ENCODE peak calls at places on chromosomes 1 and 21, in eight cellular contexts. One of them, this sample, is unnamed. For H3K4me1, the result is how much of the 10 kb centered on the place peaks cover.

GRCh38 chr1:183457449-183457848 is 14.8 kb upstream of the SMG7 start:
- DNase-seq in transverse colon: no peak
- DNase-seq in prostate gland: no peak
- DNase-seq in astrocyte: no peak
- DNase-seq in tibial artery: no peak
- DNase-seq in mesenchymal stem cell: no peak
- DNase-seq in A673: no peak
- DNase-seq in endodermal cell: no peak
- DNase-seq in this sample: no peak

GRCh38 chr21:19759836-19760235 is 1238.4 kb upstream of the NCAM2 start:
- DNase-seq in transverse colon: no peak
- DNase-seq in prostate gland: no peak
- DNase-seq in astrocyte: no peak
- DNase-seq in tibial artery: no peak
- DNase-seq in mesenchymal stem cell: no peak
- DNase-seq in A673: no peak
- DNase-seq in endodermal cell: no peak
- DNase-seq in this sample: no peak

GRCh38 chr1:65681101-65681500 is 111.6 kb upstream of the PDE4B start:
- DNase-seq in transverse colon: no peak
- DNase-seq in prostate gland: no peak
- DNase-seq in astrocyte: peak
- DNase-seq in tibial artery: no peak
- DNase-seq in mesenchymal stem cell: peak
- DNase-seq in A673: no peak
- DNase-seq in endodermal cell: no peak
- DNase-seq in this sample: no peak

GRCh38 chr1:169240449-169241242 is 127.0 kb downstream of the NME7 start:
- DNase-seq in transverse colon: no peak
- DNase-seq in prostate gland: no peak
- DNase-seq in astrocyte: peak
- DNase-seq in tibial artery: no peak
- DNase-seq in mesenchymal stem cell: no peak
- DNase-seq in A673: peak
- DNase-seq in endodermal cell: no peak
- DNase-seq in this sample: no peak

GRCh38 chr1:97826820-97827219 is 94.0 kb downstream of the DPYD start:
- DNase-seq in transverse colon: no peak
- DNase-seq in prostate gland: no peak
- DNase-seq in astrocyte: no peak
- DNase-seq in tibial artery: no peak
- DNase-seq in mesenchymal stem cell: no peak
- DNase-seq in A673: peak
- DNase-seq in endodermal cell: no peak
- DNase-seq in this sample: no peak

GRCh38 chr1:8763888-8764287 is 53.6 kb downstream of the RERE start:
- DNase-seq in transverse colon: no peak
- DNase-seq in prostate gland: no peak
- DNase-seq in astrocyte: no peak
- DNase-seq in tibial artery: no peak
- DNase-seq in mesenchymal stem cell: peak
- DNase-seq in A673: peak
- DNase-seq in endodermal cell: peak
- DNase-seq in this sample: no peak

GRCh38 chr1:179046808-179047636 is 21.3 kb downstream of the FAM20B start:
- DNase-seq in transverse colon: no peak
- DNase-seq in prostate gland: no peak
- DNase-seq in astrocyte: no peak
- DNase-seq in tibial artery: no peak
- DNase-seq in mesenchymal stem cell: peak
- DNase-seq in A673: no peak
- DNase-seq in endodermal cell: no peak
- DNase-seq in this sample: no peak

GRCh38 chr1:197850918-197851317 is 51.5 kb upstream of the C1orf53 start:
- DNase-seq in transverse colon: no peak
- DNase-seq in prostate gland: no peak
- DNase-seq in astrocyte: no peak
- DNase-seq in tibial artery: no peak
- DNase-seq in mesenchymal stem cell: no peak
- DNase-seq in A673: no peak
- DNase-seq in endodermal cell: no peak
- DNase-seq in this sample: no peak

GRCh38 chr1:33660244-33660643 is 187.8 kb downstream of the ZSCAN20 start:
- DNase-seq in transverse colon: no peak
- DNase-seq in prostate gland: peak
- DNase-seq in astrocyte: no peak
- DNase-seq in tibial artery: no peak
- DNase-seq in mesenchymal stem cell: no peak
- DNase-seq in A673: no peak
- DNase-seq in endodermal cell: no peak
- DNase-seq in this sample: no peak

GRCh38 chr1:28437924-28438699 is 67.7 kb upstream of the RCC1 start:
- DNase-seq in transverse colon: peak
- DNase-seq in prostate gland: peak
- DNase-seq in astrocyte: peak
- DNase-seq in tibial artery: peak
- DNase-seq in mesenchymal stem cell: peak
- DNase-seq in A673: peak
- DNase-seq in endodermal cell: peak
- DNase-seq in this sample: peak

GRCh38 chr1:160628799-160629263 is 18.0 kb downstream of the SLAMF1 start:
- DNase-seq in transverse colon: no peak
- DNase-seq in prostate gland: no peak
- DNase-seq in astrocyte: no peak
- DNase-seq in tibial artery: no peak
- DNase-seq in mesenchymal stem cell: no peak
- DNase-seq in A673: no peak
- DNase-seq in endodermal cell: peak
- DNase-seq in this sample: no peak

GRCh38 chr21:41640756-41641509 is 125.9 kb downstream of the RIPK4 start:
- DNase-seq in transverse colon: no peak
- DNase-seq in prostate gland: no peak
- DNase-seq in astrocyte: peak
- DNase-seq in tibial artery: peak
- DNase-seq in mesenchymal stem cell: peak
- DNase-seq in A673: peak
- DNase-seq in endodermal cell: no peak
- DNase-seq in this sample: no peak

GRCh38 chr1:47686731-47687617 is 249.1 kb downstream of the FOXD2 start:
- DNase-seq in transverse colon: no peak
- DNase-seq in prostate gland: no peak
- DNase-seq in astrocyte: no peak
- DNase-seq in tibial artery: no peak
- DNase-seq in mesenchymal stem cell: no peak
- DNase-seq in A673: no peak
- DNase-seq in endodermal cell: peak
- DNase-seq in this sample: no peak
- H3K4me1 ChIP-seq in transverse colon: under half
- H3K4me1 ChIP-seq in prostate gland: under half
- H3K4me1 ChIP-seq in astrocyte: under half
- H3K4me1 ChIP-seq in tibial artery: under half
- H3K4me1 ChIP-seq in mesenchymal stem cell: under half
- H3K4me1 ChIP-seq in A673: under half
- H3K4me1 ChIP-seq in endodermal cell: under half
- H3K4me1 ChIP-seq in this sample: under half

DNA sequence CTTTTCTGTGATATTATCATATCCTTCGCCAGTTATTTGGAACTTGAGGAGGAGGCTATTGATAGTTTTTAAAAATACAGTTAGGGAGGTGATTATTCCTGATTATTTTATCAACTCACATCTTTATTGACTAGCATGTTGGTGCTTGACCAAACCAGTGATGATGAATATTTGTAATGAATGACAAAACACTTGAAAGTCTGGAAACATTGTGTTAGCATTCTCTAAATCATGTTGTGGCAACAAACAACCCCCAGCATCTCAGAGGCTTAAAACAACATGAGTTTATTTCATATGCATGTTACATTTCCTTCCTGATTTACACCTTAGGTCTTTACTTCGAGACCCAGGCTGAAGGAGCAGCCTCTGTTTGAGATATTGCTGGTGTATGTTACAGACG is 10.7 kb upstream of the JUN start:
- DNase-seq in transverse colon: no peak
- DNase-seq in prostate gland: no peak
- DNase-seq in astrocyte: no peak
- DNase-seq in tibial artery: no peak
- DNase-seq in mesenchymal stem cell: no peak
- DNase-seq in A673: no peak
- DNase-seq in endodermal cell: no peak
- DNase-seq in this sample: no peak
- H3K4me1 ChIP-seq in transverse colon: under half
- H3K4me1 ChIP-seq in prostate gland: under half
- H3K4me1 ChIP-seq in astrocyte: under half
- H3K4me1 ChIP-seq in tibial artery: under half
- H3K4me1 ChIP-seq in mesenchymal stem cell: under half
- H3K4me1 ChIP-seq in A673: under half
- H3K4me1 ChIP-seq in endodermal cell: under half
- H3K4me1 ChIP-seq in this sample: under half

GRCh38 chr1:44636067-44636466 is 38.2 kb downstream of the TMEM53 start:
- DNase-seq in transverse colon: no peak
- DNase-seq in prostate gland: no peak
- DNase-seq in astrocyte: no peak
- DNase-seq in tibial artery: no peak
- DNase-seq in mesenchymal stem cell: no peak
- DNase-seq in A673: no peak
- DNase-seq in endodermal cell: no peak
- DNase-seq in this sample: no peak
- H3K4me1 ChIP-seq in transverse colon: under half
- H3K4me1 ChIP-seq in prostate gland: under half
- H3K4me1 ChIP-seq in astrocyte: under half
- H3K4me1 ChIP-seq in tibial artery: under half
- H3K4me1 ChIP-seq in mesenchymal stem cell: under half
- H3K4me1 ChIP-seq in A673: under half
- H3K4me1 ChIP-seq in endodermal cell: under half
- H3K4me1 ChIP-seq in this sample: under half

DNA sequence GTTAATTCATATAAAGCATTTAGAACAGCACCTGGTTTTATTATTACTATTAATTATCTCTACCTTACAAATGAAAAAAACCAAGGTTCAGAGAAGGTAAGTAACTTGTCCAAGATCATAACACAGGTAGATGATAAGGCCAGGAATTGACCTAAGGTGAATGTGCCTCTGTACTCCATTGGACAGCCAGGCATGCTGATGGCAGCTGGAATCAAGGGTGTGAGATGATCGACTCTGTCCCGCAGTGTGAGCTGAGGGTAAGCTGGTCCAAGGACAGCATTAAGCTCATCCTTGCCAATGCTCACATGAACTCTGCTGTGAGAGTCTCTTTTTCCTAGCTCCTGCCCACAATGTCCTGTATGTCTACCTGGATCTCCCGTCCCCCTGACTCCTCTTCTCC is 58.4 kb downstream of the DMAP1 start:
- DNase-seq in transverse colon: no peak
- DNase-seq in prostate gland: no peak
- DNase-seq in astrocyte: no peak
- DNase-seq in tibial artery: no peak
- DNase-seq in mesenchymal stem cell: no peak
- DNase-seq in A673: no peak
- DNase-seq in endodermal cell: no peak
- DNase-seq in this sample: no peak
- H3K4me1 ChIP-seq in transverse colon: under half
- H3K4me1 ChIP-seq in prostate gland: under half
- H3K4me1 ChIP-seq in astrocyte: under half
- H3K4me1 ChIP-seq in tibial artery: under half
- H3K4me1 ChIP-seq in mesenchymal stem cell: under half
- H3K4me1 ChIP-seq in A673: under half
- H3K4me1 ChIP-seq in endodermal cell: under half
- H3K4me1 ChIP-seq in this sample: under half

DNA sequence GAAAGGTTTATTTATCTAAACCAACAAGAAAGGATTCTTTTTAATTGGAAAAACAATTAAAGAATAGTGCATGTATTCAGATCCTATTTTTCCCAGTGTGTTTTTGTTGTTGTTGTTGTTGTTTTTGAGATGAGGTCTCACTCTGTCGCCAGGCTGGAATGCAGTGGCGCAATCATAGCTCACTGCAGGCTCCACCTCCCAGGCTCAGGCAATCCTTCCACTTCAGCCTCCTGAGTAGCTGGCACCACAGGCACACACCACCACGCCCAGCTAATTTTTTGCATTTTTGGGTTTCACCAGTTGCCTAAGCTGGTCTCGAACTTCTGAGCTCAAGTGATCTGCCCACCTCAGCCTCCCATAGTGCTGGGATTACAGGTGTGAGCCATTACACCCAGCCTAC is 22.1 kb downstream of the NEK2 start:
- DNase-seq in transverse colon: no peak
- DNase-seq in prostate gland: no peak
- DNase-seq in astrocyte: no peak
- DNase-seq in tibial artery: no peak
- DNase-seq in mesenchymal stem cell: peak
- DNase-seq in A673: no peak
- DNase-seq in endodermal cell: no peak
- DNase-seq in this sample: no peak
- H3K4me1 ChIP-seq in transverse colon: under half
- H3K4me1 ChIP-seq in prostate gland: under half
- H3K4me1 ChIP-seq in astrocyte: under half
- H3K4me1 ChIP-seq in tibial artery: under half
- H3K4me1 ChIP-seq in mesenchymal stem cell: under half
- H3K4me1 ChIP-seq in A673: under half
- H3K4me1 ChIP-seq in endodermal cell: under half
- H3K4me1 ChIP-seq in this sample: under half

DNA sequence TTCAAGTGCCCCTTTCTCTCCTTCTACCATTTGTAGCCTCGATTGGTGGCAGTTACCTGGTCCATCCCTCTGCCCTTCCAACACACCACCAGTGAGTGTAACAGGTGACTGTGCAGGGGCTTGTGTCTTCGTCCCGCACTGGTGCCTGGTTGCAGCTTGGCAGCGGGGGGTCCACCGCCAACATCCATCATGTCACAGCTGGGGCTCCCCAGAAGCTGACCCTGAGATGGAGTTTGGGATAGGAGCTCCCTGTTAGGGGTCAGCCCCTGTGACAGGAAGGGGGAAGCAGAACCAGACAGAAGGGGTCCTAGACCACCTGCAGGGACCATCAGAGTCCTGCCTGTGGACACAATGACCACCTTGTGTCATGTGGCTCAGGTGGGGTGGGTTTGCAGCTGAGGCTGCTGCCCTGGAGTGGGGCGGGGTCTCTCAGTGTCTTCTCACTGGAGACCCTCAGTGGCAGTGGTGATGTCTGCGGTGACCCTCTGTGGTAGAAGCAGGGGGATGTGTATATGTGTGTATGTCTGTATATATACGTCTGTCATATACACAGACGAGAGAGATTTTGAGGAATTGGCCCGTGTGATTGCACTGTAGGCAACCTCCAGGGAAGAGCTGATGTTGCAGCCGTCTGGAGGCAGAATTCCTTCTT is 3.5 kb upstream of the CALML6 start:
- DNase-seq in transverse colon: peak
- DNase-seq in prostate gland: no peak
- DNase-seq in astrocyte: no peak
- DNase-seq in tibial artery: no peak
- DNase-seq in mesenchymal stem cell: no peak
- DNase-seq in A673: no peak
- DNase-seq in endodermal cell: peak
- DNase-seq in this sample: no peak
- H3K4me1 ChIP-seq in transverse colon: under half
- H3K4me1 ChIP-seq in prostate gland: under half
- H3K4me1 ChIP-seq in astrocyte: under half
- H3K4me1 ChIP-seq in tibial artery: under half
- H3K4me1 ChIP-seq in mesenchymal stem cell: under half
- H3K4me1 ChIP-seq in A673: under half
- H3K4me1 ChIP-seq in endodermal cell: under half
- H3K4me1 ChIP-seq in this sample: under half

GRCh38 chr1:205675247-205675646 is 5.1 kb downstream of the SLC45A3 start:
- DNase-seq in transverse colon: no peak
- DNase-seq in prostate gland: no peak
- DNase-seq in astrocyte: no peak
- DNase-seq in tibial artery: no peak
- DNase-seq in mesenchymal stem cell: no peak
- DNase-seq in A673: no peak
- DNase-seq in endodermal cell: no peak
- DNase-seq in this sample: no peak
- H3K4me1 ChIP-seq in transverse colon: under half
- H3K4me1 ChIP-seq in prostate gland: under half
- H3K4me1 ChIP-seq in astrocyte: under half
- H3K4me1 ChIP-seq in tibial artery: under half
- H3K4me1 ChIP-seq in mesenchymal stem cell: under half
- H3K4me1 ChIP-seq in A673: under half
- H3K4me1 ChIP-seq in endodermal cell: under half
- H3K4me1 ChIP-seq in this sample: under half